ENCODE peak calls at places on chromosomes 4 and X, in nine cellular contexts. V, I, D, G, Y, A, L, J and H are unnamed samples.

GRCh38 chrX:119618439-119618838 is 12.2 kb upstream of the NKRF start:
- DNase-seq in J (no peak), G (peak; percentile 74), Y (no peak), D (no peak), L (no peak), A (no peak), I (no peak), V (no peak), H (no peak)

GRCh38 chr4:146649232-146649631 is 10.5 kb downstream of the POU4F2 start:
- DNase-seq in L (no peak), A (no peak), Y (no peak), J (no peak), I (no peak), V (no peak), D (no peak), G (no peak), H (no peak)

GRCh38 chr4:9867746-9868425 is 86.5 kb downstream of the DRD5 start:
- DNase-seq in L (no peak), J (no peak), A (no peak), D (no peak), Y (no peak), G (no peak), I (peak; percentile 83), V (no peak), H (no peak)

GRCh38 chr4:112523764-112524505 is 8.0 kb upstream of the NEUROG2 start:
- DNase-seq in V (peak; percentile 76), I (peak; percentile 81), D (no peak), L (no peak), A (no peak), J (peak; percentile 89), G (peak; percentile 93), Y (peak; percentile 90), H (peak; percentile 70)

GRCh38 chr4:139875456-139875855 is 209.8 kb downstream of the MGST2 start:
- DNase-seq in V (no peak), Y (no peak), I (peak; percentile 99), G (no peak), A (no peak), J (no peak), L (no peak), D (no peak), H (peak; percentile 76)

GRCh38 chr4:108646706-108647105 is 3.7 kb upstream of the OSTC start:
- DNase-seq in G (no peak), Y (no peak), V (no peak), I (no peak), D (no peak), L (no peak), A (no peak), J (no peak), H (no peak)

GRCh38 chr4:7649741-7650531 is 215.2 kb upstream of the PSAPL1 start:
- DNase-seq in D (peak; percentile 95), G (no peak), V (peak; percentile 42), L (no peak), I (no peak), A (peak; percentile 37), Y (no peak), J (peak; percentile 53), H (no peak)

GRCh38 chr4:40305329-40306193 is 29.6 kb upstream of the CHRNA9 start:
- DNase-seq in L (no peak), A (no peak), I (no peak), Y (no peak), G (no peak), V (peak; percentile 57), D (no peak), J (peak; percentile 74), H (no peak)

GRCh38 chr4:68748181-68748981 is 67.4 kb upstream of the UGT2B10 start:
- DNase-seq in A (no peak), L (no peak), Y (no peak), I (no peak), D (no peak), J (no peak), G (no peak), V (no peak), H (no peak)

GRCh38 chr4:11597506-11597905 is 168.8 kb upstream of the HS3ST1 start:
- DNase-seq in V (no peak), Y (no peak), G (no peak), I (peak; percentile 59), L (no peak), A (no peak), J (no peak), D (no peak), H (no peak)

GRCh38 chr4:47499705-47500104 is 14.6 kb downstream of the ATP10D start:
- DNase-seq in A (no peak), V (no peak), J (no peak), Y (no peak), G (no peak), L (no peak), I (no peak), D (no peak), H (no peak)

GRCh38 chr4:35125995-35126712 is 1118.2 kb downstream of the ARAP2 start:
- DNase-seq in G (no peak), J (no peak), L (no peak), I (peak; percentile 86), A (no peak), D (no peak), V (no peak), Y (no peak), H (no peak)

GRCh38 chr4:57501715-57502114 is 391.5 kb upstream of the IGFBP7 start:
- DNase-seq in G (no peak), I (no peak), V (no peak), Y (no peak), A (no peak), J (no peak), L (no peak), D (peak; percentile 11), H (no peak)

GRCh38 chr4:38765391-38765790 is 17.4 kb downstream of the TLR10 start:
- DNase-seq in V (no peak), L (no peak), G (no peak), A (no peak), J (no peak), I (no peak), Y (no peak), D (no peak), H (no peak)

GRCh38 chrX:77561372-77561771 is 114.2 kb downstream of the FGF16 start:
- DNase-seq in G (no peak), V (no peak), J (no peak), Y (no peak), A (no peak), L (no peak), D (no peak), I (no peak), H (no peak)

GRCh38 chr4:190017357-190018200 is 9.5 kb downstream of the FRG2 start:
- DNase-seq in Y (peak; percentile 21), V (no peak), G (peak; percentile 73), I (no peak), L (no peak), J (no peak), D (no peak), A (no peak), H (no peak)

GRCh38 chr4:146051724-146052396 is 113.2 kb upstream of the ZNF827 start:
- DNase-seq in I (no peak), A (no peak), L (no peak), D (peak; percentile 75), J (no peak), G (no peak), V (no peak), Y (no peak), H (no peak)

GRCh38 chr4:125456075-125456474 is 141.3 kb downstream of the FAT4 start:
- DNase-seq in D (no peak), G (no peak), L (no peak), J (no peak), I (no peak), A (no peak), Y (no peak), V (no peak), H (no peak)

GRCh38 chr4:6557185-6557584 is 17.8 kb upstream of the MAN2B2 start:
- DNase-seq in L (no peak), Y (no peak), I (no peak), V (no peak), G (no peak), D (no peak), A (no peak), J (no peak), H (no peak)

GRCh38 chr4:26557164-26557563 is 26.7 kb upstream of the TBC1D19 start:
- DNase-seq in G (no peak), J (no peak), L (no peak), D (peak; percentile 100), V (no peak), Y (no peak), I (peak; percentile 14), A (no peak), H (no peak)

GRCh38 chr4:181685911-181686310 is 557.3 kb upstream of the TENM3 start:
- DNase-seq in V (no peak), A (no peak), G (no peak), Y (no peak), D (peak; percentile 89), L (no peak), J (no peak), I (no peak), H (no peak)

GRCh38 chr4:37400326-37400881 is 155.9 kb downstream of the NWD2 start:
- DNase-seq in I (no peak), L (no peak), V (no peak), J (no peak), D (no peak), A (no peak), G (no peak), Y (no peak), H (no peak)

GRCh38 chr4:76067652-76068286 is 6.7 kb upstream of the ART3 start:
- DNase-seq in L (peak; percentile 68), D (peak; percentile 71), A (peak; percentile 62), J (peak; percentile 77), Y (peak; percentile 76), G (no peak), V (peak; percentile 49), I (peak; percentile 62), H (peak; percentile 52)

GRCh38 chrX:3271485-3272186 is 74.8 kb downstream of the MXRA5 start:
- DNase-seq in G (no peak), D (peak; percentile 90), L (no peak), A (no peak), Y (no peak), J (no peak), V (no peak), I (no peak), H (no peak)

GRCh38 chrX:54921427-54922021 is 900 bp downstream of the TRO start:
- DNase-seq in D (peak; percentile 52), G (peak; percentile 36), L (peak; percentile 65), V (peak; percentile 39), A (no peak), J (peak; percentile 54), I (peak; percentile 77), Y (peak; percentile 72), H (peak; percentile 43)